ENCODE peak calls at places on chromosomes 2 and 18, in ten cellular contexts. P is neuronal stem cell, Q is ascending aorta, U is skeletal muscle cell, C is ovary, R is BJ, N is heart left ventricle, O is stomach, S is breast epithelium, T is pancreas. M is an unnamed sample.

GRCh38 chr2:117087565-117088291 is 726.8 kb upstream of the DDX18 start:
- DNase-seq in C (no peak), T (no peak), S (no peak), Q (no peak), O (no peak), R (no peak), N (no peak), U (no peak), P (peak; percentile 32), M (no peak)

GRCh38 chr2:8643238-8643995 is 38.4 kb upstream of the ID2 start:
- DNase-seq in O (no peak), N (no peak), T (no peak), R (no peak), P (no peak), C (no peak), Q (no peak), U (no peak), S (no peak), M (no peak)

GRCh38 chr2:197360744-197361156 is 50.2 kb upstream of the ANKRD44 start:
- DNase-seq in N (no peak), Q (no peak), U (peak; percentile 51), P (no peak), R (peak; percentile 81), C (no peak), O (no peak), T (no peak), S (no peak), M (peak; percentile 42)

GRCh38 chr2:201618744-201619654 is 24.3 kb downstream of the TMEM237 start:
- DNase-seq in O (peak; percentile 55), T (peak; percentile 65), Q (no peak), S (no peak), P (no peak), U (no peak), C (peak; percentile 86), N (peak; percentile 73), R (no peak), M (no peak)

GRCh38 chr2:43158259-43158880 is 68.0 kb downstream of the ZFP36L2 start:
- DNase-seq in R (peak; percentile 20), C (peak; percentile 60), T (peak; percentile 75), O (peak; percentile 87), U (peak; percentile 40), S (peak; percentile 74), Q (peak; percentile 82), P (no peak), N (peak; percentile 57), M (peak; percentile 26)

GRCh38 chr2:72806280-72806955 is 19.4 kb downstream of the EXOC6B start:
- DNase-seq in O (no peak), N (no peak), T (no peak), Q (no peak), S (no peak), R (no peak), U (no peak), C (no peak), P (no peak), M (no peak)

GRCh38 chr2:99404039-99404799 is 67.0 kb downstream of the EIF5B start:
- DNase-seq in Q (no peak), T (no peak), S (no peak), U (no peak), O (no peak), N (no peak), R (no peak), P (no peak), C (no peak), M (no peak)

GRCh38 chr2:109594246-109594900 is 19.4 kb downstream of the SEPTIN10 start:
- DNase-seq in T (no peak), Q (no peak), C (no peak), N (no peak), O (no peak), P (no peak), U (no peak), S (no peak), R (no peak), M (no peak)

GRCh38 chr2:43897492-43897891 is 58.7 kb downstream of the ABCG8 start:
- DNase-seq in Q (no peak), C (no peak), N (no peak), P (no peak), T (no peak), S (no peak), U (no peak), R (no peak), O (no peak), M (no peak)

GRCh38 chr18:54946149-54946581 is 13.1 kb downstream of the CCDC68 start:
- DNase-seq in S (no peak), U (no peak), R (no peak), C (no peak), P (no peak), N (peak; percentile 46), Q (no peak), T (peak; percentile 52), O (peak; percentile 75), M (no peak)

GRCh38 chr2:152573168-152573567 is 144.1 kb downstream of the PRPF40A start:
- DNase-seq in P (no peak), O (no peak), U (peak; percentile 85), T (no peak), R (peak; percentile 54), Q (no peak), S (no peak), N (no peak), C (no peak), M (peak; percentile 74)

GRCh38 chr2:15789381-15790062 is 150.8 kb upstream of the MYCN start:
- DNase-seq in C (no peak), Q (no peak), N (no peak), P (no peak), R (no peak), S (no peak), U (no peak), O (no peak), T (no peak), M (no peak)

GRCh38 chr2:15790326-15790725 is 150.0 kb upstream of the MYCN start:
- DNase-seq in U (no peak), R (no peak), C (no peak), N (no peak), Q (no peak), O (no peak), S (no peak), T (no peak), P (no peak), M (no peak)

GRCh38 chr2:15786901-15787300 is 153.4 kb upstream of the MYCN start:
- DNase-seq in R (no peak), T (no peak), P (no peak), S (no peak), U (no peak), N (no peak), Q (no peak), O (no peak), C (no peak), M (no peak)

GRCh38 chr2:15787535-15788457 is 152.6 kb upstream of the MYCN start:
- DNase-seq in P (no peak), N (no peak), S (no peak), U (no peak), O (no peak), T (no peak), R (no peak), Q (no peak), C (no peak), M (no peak)

DNA sequence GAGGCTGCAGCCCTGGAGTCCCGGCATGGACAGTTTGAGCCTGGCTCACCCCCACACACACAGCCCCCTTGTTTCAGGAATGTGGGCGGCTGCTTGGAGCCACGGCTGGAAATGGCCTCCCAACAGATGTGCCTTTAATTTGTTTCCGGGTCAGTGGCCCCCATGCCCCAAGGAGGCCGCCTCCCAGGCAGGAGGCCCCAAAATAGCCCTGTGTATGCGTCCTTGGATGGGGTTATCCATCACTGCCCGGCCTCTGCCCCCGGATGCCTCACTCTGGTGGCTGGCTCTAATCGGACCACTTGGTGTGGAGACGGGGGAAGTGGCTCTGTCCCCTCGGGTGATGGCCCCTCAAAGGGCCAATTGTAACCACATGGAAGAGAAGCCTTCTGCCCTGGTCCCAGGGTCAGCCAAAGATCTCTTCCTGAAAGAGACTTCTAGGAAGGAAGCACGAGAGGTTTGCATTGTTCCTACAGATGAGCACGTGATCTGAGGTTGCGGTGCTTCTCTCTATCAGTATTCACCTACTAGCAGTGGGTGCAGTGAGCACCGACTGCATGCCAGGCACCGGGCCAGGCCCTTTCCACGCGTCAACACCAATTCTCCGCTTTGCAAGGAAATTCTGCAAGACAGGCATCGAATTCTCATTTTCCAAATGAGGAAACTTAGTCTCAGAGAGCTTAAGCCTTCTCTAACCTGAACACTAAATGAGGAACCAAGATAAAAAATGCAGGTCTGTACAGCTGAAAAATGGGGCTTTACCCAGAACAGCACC is 151.7 kb upstream of the MYCN start:
- DNase-seq in Q (no peak), S (no peak), T (no peak), C (no peak), P (no peak), U (no peak), O (no peak), R (no peak), N (no peak), M (no peak)
- H3K4me3 ChIP-seq in Q (no peak overlapping the region), S (no peak overlapping the region), T (no peak overlapping the region), C (no peak overlapping the region), P (no peak overlapping the region), U (no peak overlapping the region), O (no peak overlapping the region), R (no peak overlapping the region), N (no peak overlapping the region), M (no peak overlapping the region)

GRCh38 chr2:96264086-96264485 is 1.7 kb downstream of the TMEM127 start:
- DNase-seq in R (no peak), P (no peak), S (no peak), U (no peak), O (no peak), T (no peak), N (no peak), C (no peak), Q (no peak), M (no peak)
- H3K4me3 ChIP-seq in R (peak overlapping the region; percentile 92), P (peak overlapping the region; percentile 96), S (peak overlapping the region; percentile 93), U (no peak overlapping the region), O (peak overlapping the region; percentile 96), T (no peak overlapping the region), N (peak overlapping the region; percentile 90), C (no peak overlapping the region), Q (peak overlapping the region; percentile 81), M (peak overlapping the region; percentile 93)

GRCh38 chr2:71465356-71465755 is 12.0 kb downstream of the DYSF start:
- DNase-seq in N (no peak), R (no peak), S (no peak), P (no peak), O (no peak), Q (no peak), U (no peak), T (no peak), C (no peak), M (no peak)
- H3K4me3 ChIP-seq in N (no peak overlapping the region), R (no peak overlapping the region), S (no peak overlapping the region), P (no peak overlapping the region), O (no peak overlapping the region), Q (no peak overlapping the region), U (no peak overlapping the region), T (no peak overlapping the region), C (no peak overlapping the region), M (no peak overlapping the region)

DNA sequence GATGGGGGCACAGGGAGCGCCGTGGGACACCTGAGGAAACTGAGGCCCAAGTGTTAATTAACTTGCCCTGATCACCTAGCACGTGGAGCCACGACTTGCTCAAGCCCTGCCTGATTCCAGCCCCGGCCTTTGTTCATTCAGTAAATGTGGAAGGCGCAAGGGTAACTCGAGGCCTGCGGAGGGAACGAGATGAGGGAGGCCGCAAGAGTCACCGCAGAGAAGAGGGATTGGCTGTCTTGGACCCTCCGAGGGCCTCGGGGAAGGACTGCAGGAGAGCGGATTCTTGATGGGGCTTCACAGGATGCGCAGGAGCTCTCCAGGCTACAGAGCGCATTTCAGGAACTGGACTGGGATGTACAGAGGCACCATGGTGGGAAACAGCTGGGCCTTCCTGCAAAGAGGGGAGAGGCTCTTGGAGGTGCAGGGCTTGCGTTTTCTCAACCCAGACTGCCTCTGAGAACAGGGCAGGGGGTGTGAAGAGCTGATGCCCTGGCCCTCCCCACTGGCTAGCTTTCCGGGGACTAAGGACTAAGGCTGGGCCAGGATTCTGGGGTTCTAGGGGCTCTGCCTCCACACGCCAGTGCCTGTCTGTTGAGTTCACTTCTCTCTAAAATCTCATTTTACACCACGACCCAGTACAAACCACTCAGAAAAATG is 569 bp upstream of the ANKMY1 start:
- DNase-seq in N (no peak), Q (no peak), U (no peak), P (no peak), T (no peak), O (no peak), C (no peak), S (no peak), R (no peak), M (no peak)
- H3K4me3 ChIP-seq in N (peak overlapping the region; percentile 49), Q (peak overlapping the region; percentile 65), U (peak overlapping the region; percentile 57), P (no peak overlapping the region), T (no peak overlapping the region), O (peak overlapping the region; percentile 46), C (peak overlapping the region; percentile 39), S (peak overlapping the region; percentile 86), R (peak overlapping the region; percentile 51), M (peak overlapping the region; percentile 57)